ENCODE peak calls at places on chromosomes 4 and X, in nine cellular contexts. P is left ventricle myocardium inferior; T is transverse colon; A is fibroblast of lung; G is caudate nucleus; I is ovary; N is CD8-positive, alpha-beta T cell; X is dorsolateral prefrontal cortex; Y is spleen. H is an unnamed sample.

GRCh38 chrX:149819371-149819770 is 37.6 kb downstream of the MAGEA9 start:
- DNase-seq in P (no peak), T (no peak), A (no peak), G (no peak), I (no peak), N (no peak), X (no peak), Y (no peak), H (no peak)

GRCh38 chrX:110049096-110049495 is 46.2 kb downstream of the TMEM164 start:
- DNase-seq in P (no peak), T (no peak), A (no peak), G (no peak), I (no peak), N (no peak), X (no peak), Y (no peak), H (no peak)

GRCh38 chr4:29277381-29277780 is 1442.8 kb upstream of the PCDH7 start:
- DNase-seq in P (no peak), T (no peak), A (peak), G (no peak), I (no peak), N (no peak), X (no peak), Y (no peak), H (no peak)

GRCh38 chr4:71366776-71367175 is 28.0 kb downstream of the SLC4A4 start:
- DNase-seq in P (no peak), T (no peak), A (no peak), G (no peak), I (no peak), N (no peak), X (no peak), Y (no peak), H (no peak)

GRCh38 chrX:107561468-107562215 is 66.7 kb upstream of the PRPS1 start:
- DNase-seq in P (no peak), T (no peak), A (no peak), G (no peak), I (no peak), N (no peak), X (no peak), Y (no peak), H (no peak)

GRCh38 chr4:107193989-107194388 is 157.9 kb upstream of the DKK2 start:
- DNase-seq in P (no peak), T (no peak), A (no peak), G (no peak), I (no peak), N (no peak), X (no peak), Y (no peak), H (no peak)

GRCh38 chrX:118976599-118977340 is 2.4 kb downstream of the LONRF3 start:
- DNase-seq in P (peak), T (peak), A (no peak), G (no peak), I (peak), N (peak), X (no peak), Y (peak), H (no peak)

GRCh38 chr4:134501973-134502372 is 300.4 kb upstream of the PABPC4L start:
- DNase-seq in P (no peak), T (no peak), A (no peak), G (no peak), I (no peak), N (no peak), X (no peak), Y (no peak), H (no peak)

GRCh38 chr4:41882622-41883347 is 52.4 kb upstream of the TMEM33 start:
- DNase-seq in P (no peak), T (no peak), A (peak), G (peak), I (peak), N (peak), X (no peak), Y (peak), H (no peak)

GRCh38 chr4:667545-667925 is 6.5 kb downstream of the ATP5ME start:
- DNase-seq in P (no peak), T (no peak), A (no peak), G (no peak), I (no peak), N (no peak), X (no peak), Y (peak), H (no peak)

GRCh38 chrX:81259008-81259713 is 57.3 kb downstream of the SH3BGRL start:
- DNase-seq in P (no peak), T (no peak), A (peak), G (no peak), I (no peak), N (no peak), X (no peak), Y (no peak), H (no peak)

GRCh38 chr4:1783970-1784369 is 9.1 kb upstream of the FGFR3 start:
- DNase-seq in P (no peak), T (no peak), A (no peak), G (no peak), I (no peak), N (no peak), X (no peak), Y (no peak), H (no peak)
- H3K27ac ChIP-seq in P (no peak), T (no peak), A (no peak), G (no peak), I (no peak), N (no peak), X (no peak), Y (no peak), H (no peak)

DNA sequence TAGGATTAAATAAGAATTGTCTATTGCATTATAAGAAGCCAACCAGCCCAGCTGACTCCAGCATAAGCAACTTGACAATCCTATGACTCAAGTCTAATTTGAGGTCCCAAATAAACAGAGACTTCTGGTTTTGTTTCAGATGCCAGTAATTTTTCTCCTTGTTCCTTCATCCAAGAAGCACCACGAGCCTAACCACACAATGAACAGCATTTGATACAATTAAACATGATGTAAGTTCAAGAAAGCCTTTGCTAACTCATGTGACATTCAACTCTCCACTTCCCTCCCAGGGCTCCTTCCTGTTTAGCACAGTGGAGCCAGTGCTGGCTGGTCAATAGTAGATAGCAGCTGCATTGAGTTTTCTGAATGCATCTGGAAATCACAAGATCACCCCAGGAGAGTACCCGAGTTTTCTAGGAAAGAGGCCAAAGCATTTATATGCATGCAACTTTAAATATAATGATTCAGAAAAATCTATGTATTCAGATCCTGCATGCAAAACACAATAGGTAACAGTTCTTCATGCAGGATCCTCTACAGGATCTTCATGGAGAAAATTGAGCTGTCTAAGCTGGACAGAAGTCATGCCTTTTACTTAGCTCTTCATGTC is 206.3 kb downstream of the ARHGAP24 start:
- DNase-seq in P (no peak), T (peak), A (peak), G (peak), I (no peak), N (no peak), X (no peak), Y (no peak), H (peak)
- H3K27ac ChIP-seq in P (peak), T (peak), A (no peak), G (peak), I (no peak), N (no peak), X (peak), Y (peak), H (peak)

GRCh38 chrX:37812110-37812509 is 32.3 kb downstream of the CYBB start:
- DNase-seq in P (no peak), T (no peak), A (no peak), G (no peak), I (no peak), N (no peak), X (no peak), Y (no peak), H (no peak)
- H3K27ac ChIP-seq in P (no peak), T (no peak), A (no peak), G (no peak), I (no peak), N (no peak), X (no peak), Y (no peak), H (no peak)

GRCh38 chr4:3816983-3817382 is 50.8 kb downstream of the ADRA2C start:
- DNase-seq in P (no peak), T (no peak), A (no peak), G (no peak), I (no peak), N (no peak), X (no peak), Y (no peak), H (no peak)
- H3K27ac ChIP-seq in P (no peak), T (no peak), A (no peak), G (no peak), I (no peak), N (no peak), X (no peak), Y (no peak), H (no peak)

GRCh38 chr4:122104184-122104583 is 47.9 kb upstream of the BLTP1 start:
- DNase-seq in P (no peak), T (no peak), A (no peak), G (peak), I (no peak), N (no peak), X (no peak), Y (no peak), H (no peak)
- H3K27ac ChIP-seq in P (no peak), T (no peak), A (no peak), G (no peak), I (no peak), N (no peak), X (no peak), Y (no peak), H (no peak)

DNA sequence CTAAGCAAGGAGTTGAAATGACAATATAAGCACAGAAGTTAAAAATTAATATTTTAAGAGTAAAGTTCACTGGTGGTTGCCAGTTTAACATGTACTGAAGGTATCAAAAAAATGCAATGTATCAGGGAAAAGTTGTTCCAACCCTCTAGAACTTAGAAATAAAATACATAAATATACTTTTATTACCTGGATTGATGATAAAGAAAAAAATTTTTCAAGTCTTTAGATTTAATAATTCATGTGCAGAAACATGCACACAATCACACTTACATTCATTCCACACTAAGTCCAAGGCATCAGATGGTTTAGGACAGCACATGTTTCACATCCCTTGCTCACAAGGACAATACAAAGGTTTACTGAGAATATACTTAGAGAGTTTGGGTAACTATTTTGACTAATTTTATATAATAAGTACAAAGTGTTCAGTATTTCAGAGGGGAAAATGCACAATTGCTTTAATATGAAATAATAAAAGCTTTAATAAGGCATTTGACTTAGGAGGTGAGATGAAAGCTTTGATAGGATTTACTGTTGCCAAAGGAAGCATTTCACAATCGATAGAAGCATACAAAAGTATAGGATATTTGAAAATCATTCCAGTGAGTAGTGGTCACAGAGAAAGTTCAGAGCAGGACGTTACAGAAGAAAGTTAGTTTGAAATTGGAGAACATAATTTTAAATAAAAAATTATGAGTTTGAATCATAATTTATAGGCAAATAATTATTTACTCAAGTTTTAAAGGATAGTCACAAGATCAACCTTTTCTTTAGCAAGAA is 392 bp upstream of the UGT2A3 start:
- DNase-seq in P (no peak), T (no peak), A (no peak), G (no peak), I (no peak), N (no peak), X (no peak), Y (no peak), H (no peak)
- H3K27ac ChIP-seq in P (no peak), T (peak), A (no peak), G (no peak), I (no peak), N (no peak), X (no peak), Y (no peak), H (no peak)

GRCh38 chr4:90317785-90318184 is 190.6 kb downstream of the CCSER1 start:
- DNase-seq in P (no peak), T (no peak), A (peak), G (no peak), I (no peak), N (no peak), X (no peak), Y (no peak), H (no peak)

DNA sequence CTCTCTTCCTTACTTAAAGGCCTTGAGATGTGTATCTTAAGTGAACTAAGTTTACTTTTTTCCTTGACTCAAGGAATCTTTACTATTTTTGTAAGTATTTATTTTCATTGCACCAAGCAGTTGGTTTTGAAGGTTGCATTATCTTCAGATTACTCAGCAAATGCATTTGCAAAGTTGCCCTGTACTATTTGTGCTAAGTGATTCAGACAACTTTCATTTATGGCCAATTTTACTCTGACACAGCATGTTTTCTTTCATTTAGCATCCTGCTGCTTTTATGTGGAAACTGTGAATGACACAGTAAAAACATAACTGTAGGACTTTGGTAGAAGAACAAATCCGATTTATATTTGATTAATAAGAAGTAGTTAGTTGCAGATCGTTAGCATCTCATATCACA is 191.0 kb downstream of the CCSER1 start:
- DNase-seq in P (no peak), T (no peak), A (peak), G (no peak), I (no peak), N (no peak), X (no peak), Y (no peak), H (no peak)
- H3K27ac ChIP-seq in P (no peak), T (no peak), A (peak), G (no peak), I (no peak), N (no peak), X (no peak), Y (no peak), H (peak)

H was measured in epithelial cell of prostate.